ENCODE peak calls at places on chromosomes 7 and 10, in six cellular contexts. One of them, this sample, is unnamed.

GRCh38 chr7:151632750-151633515 is 113.2 kb upstream of the RHEB start:
- DNase-seq in A549: no peak
- DNase-seq in HepG2: no peak
- DNase-seq in K562: no peak
- DNase-seq in GM23338: peak
- DNase-seq in HCT116: no peak
- DNase-seq in this sample: peak

GRCh38 chr10:27646194-27646593 is 99.4 kb downstream of the MKX start:
- DNase-seq in A549: no peak
- DNase-seq in K562: no peak
- DNase-seq in HepG2: no peak
- DNase-seq in HCT116: no peak
- DNase-seq in GM23338: no peak
- DNase-seq in this sample: no peak

GRCh38 chr7:100728196-100728595 is 5.2 kb upstream of the ZAN start:
- DNase-seq in HepG2: no peak
- DNase-seq in GM23338: no peak
- DNase-seq in A549: no peak
- DNase-seq in K562: no peak
- DNase-seq in HCT116: no peak
- DNase-seq in this sample: no peak

GRCh38 chr7:157625973-157626790 is 289.4 kb downstream of the DNAJB6 start:
- DNase-seq in HCT116: no peak
- DNase-seq in K562: no peak
- DNase-seq in HepG2: no peak
- DNase-seq in GM23338: no peak
- DNase-seq in A549: no peak
- DNase-seq in this sample: peak

GRCh38 chr10:68604441-68604840 is 44.3 kb downstream of the TET1 start:
- DNase-seq in HCT116: no peak
- DNase-seq in GM23338: peak
- DNase-seq in A549: no peak
- DNase-seq in HepG2: no peak
- DNase-seq in K562: no peak
- DNase-seq in this sample: no peak

GRCh38 chr7:28802450-28802849 is 155.7 kb downstream of the TRIL start:
- DNase-seq in HepG2: no peak
- DNase-seq in K562: no peak
- DNase-seq in GM23338: no peak
- DNase-seq in HCT116: no peak
- DNase-seq in A549: no peak
- DNase-seq in this sample: no peak

GRCh38 chr10:133467286-133467911 is 13.7 kb downstream of the SCART1 start:
- DNase-seq in GM23338: no peak
- DNase-seq in K562: peak
- DNase-seq in A549: no peak
- DNase-seq in HCT116: no peak
- DNase-seq in HepG2: no peak
- DNase-seq in this sample: no peak

GRCh38 chr7:1659696-1660095 is 10.4 kb upstream of the ELFN1 start:
- DNase-seq in A549: no peak
- DNase-seq in GM23338: no peak
- DNase-seq in HepG2: no peak
- DNase-seq in HCT116: no peak
- DNase-seq in K562: no peak
- DNase-seq in this sample: no peak

GRCh38 chr7:87875151-87876039 is 765 bp downstream of the SLC25A40 start:
- DNase-seq in K562: peak
- DNase-seq in HepG2: peak
- DNase-seq in HCT116: no peak
- DNase-seq in GM23338: peak
- DNase-seq in A549: no peak
- DNase-seq in this sample: no peak

GRCh38 chr10:5963591-5963990 is 13.8 kb downstream of the IL15RA start:
- DNase-seq in HCT116: no peak
- DNase-seq in HepG2: no peak
- DNase-seq in A549: no peak
- DNase-seq in K562: no peak
- DNase-seq in GM23338: no peak
- DNase-seq in this sample: no peak

GRCh38 chr10:59376817-59377340 is 14.5 kb upstream of the FAM13C start:
- DNase-seq in GM23338: no peak
- DNase-seq in HCT116: no peak
- DNase-seq in A549: no peak
- DNase-seq in K562: no peak
- DNase-seq in HepG2: no peak
- DNase-seq in this sample: no peak

GRCh38 chr10:57008189-57008588 is 647.1 kb upstream of the ZWINT start:
- DNase-seq in HepG2: no peak
- DNase-seq in A549: no peak
- DNase-seq in K562: no peak
- DNase-seq in HCT116: no peak
- DNase-seq in GM23338: no peak
- DNase-seq in this sample: no peak

GRCh38 chr7:122651451-122651850 is 47.5 kb downstream of the RNF133 start:
- DNase-seq in A549: no peak
- DNase-seq in HCT116: no peak
- DNase-seq in GM23338: no peak
- DNase-seq in HepG2: no peak
- DNase-seq in K562: no peak
- DNase-seq in this sample: no peak

GRCh38 chr7:111196655-111197054 is 105.7 kb downstream of the LRRN3 start:
- DNase-seq in HCT116: no peak
- DNase-seq in K562: no peak
- DNase-seq in HepG2: no peak
- DNase-seq in A549: no peak
- DNase-seq in GM23338: no peak
- DNase-seq in this sample: no peak

DNA sequence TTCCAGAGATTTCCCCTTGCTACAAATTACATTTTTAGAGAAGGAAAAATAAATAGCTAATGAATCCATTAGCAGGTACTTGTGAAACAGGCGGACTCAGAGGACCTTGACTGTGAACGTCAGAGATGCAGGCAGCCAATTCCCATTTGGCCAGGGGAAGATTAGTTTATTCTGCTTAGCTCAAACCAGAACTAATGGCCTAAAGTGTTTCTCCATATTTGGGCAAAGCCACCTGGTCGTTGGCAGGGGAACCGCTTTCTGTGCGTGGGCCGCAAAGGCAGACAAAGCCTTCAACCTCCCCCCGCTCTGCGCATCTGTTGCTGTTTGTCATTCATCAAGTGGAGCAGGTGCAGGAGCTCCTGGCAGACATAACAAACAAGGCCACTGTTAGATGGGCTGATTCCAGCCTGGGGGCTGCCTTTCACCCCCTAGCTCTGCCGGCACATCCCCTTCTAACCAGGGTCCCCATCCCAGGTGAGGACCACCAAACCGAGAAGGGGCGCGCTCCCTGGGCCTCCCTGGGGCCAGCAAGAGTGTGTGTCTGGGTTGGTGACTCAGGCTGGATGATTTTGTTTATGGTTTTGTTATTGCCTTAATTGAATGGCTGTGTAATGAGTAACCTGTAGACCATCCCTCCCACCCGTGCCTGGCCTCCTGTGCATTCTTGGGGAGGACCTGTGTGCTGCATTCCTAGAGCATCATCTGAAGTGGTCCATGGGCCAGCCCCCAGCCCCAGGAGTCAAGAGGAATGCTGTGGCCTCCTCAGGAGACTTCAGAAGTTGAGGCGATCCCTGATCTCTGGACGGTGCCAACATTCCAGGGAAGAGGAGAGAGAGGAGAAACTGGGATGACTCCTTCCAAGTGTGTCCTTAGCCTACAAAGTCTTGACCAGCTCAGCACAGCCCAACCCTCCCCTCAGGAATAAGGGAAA is 14.5 kb upstream of the CPA1 start:
- DNase-seq in K562: no peak
- DNase-seq in A549: no peak
- DNase-seq in GM23338: peak
- DNase-seq in HCT116: no peak
- DNase-seq in HepG2: no peak
- DNase-seq in this sample: no peak
- TF ChIP-seq REST in K562: no peak
- TF ChIP-seq REST in A549: no peak
- TF ChIP-seq REST in GM23338: no peak
- TF ChIP-seq REST in HCT116: no peak
- TF ChIP-seq REST in HepG2: no peak
- TF ChIP-seq REST in this sample: no peak

GRCh38 chr10:113183543-113183942 is 233.5 kb downstream of the TCF7L2 start:
- DNase-seq in HCT116: no peak
- DNase-seq in A549: no peak
- DNase-seq in GM23338: no peak
- DNase-seq in K562: no peak
- DNase-seq in HepG2: no peak
- DNase-seq in this sample: no peak
- TF ChIP-seq REST in HCT116: no peak
- TF ChIP-seq REST in A549: no peak
- TF ChIP-seq REST in GM23338: no peak
- TF ChIP-seq REST in K562: no peak
- TF ChIP-seq REST in HepG2: no peak
- TF ChIP-seq REST in this sample: no peak

GRCh38 chr7:75573477-75574019 is 81.4 kb downstream of the SPDYE5 start:
- DNase-seq in HepG2: no peak
- DNase-seq in GM23338: no peak
- DNase-seq in A549: no peak
- DNase-seq in K562: no peak
- DNase-seq in HCT116: no peak
- DNase-seq in this sample: no peak

GRCh38 chr7:75572396-75572795 is 80.3 kb downstream of the SPDYE5 start:
- DNase-seq in GM23338: no peak
- DNase-seq in HepG2: no peak
- DNase-seq in A549: no peak
- DNase-seq in K562: no peak
- DNase-seq in HCT116: no peak
- DNase-seq in this sample: no peak

GRCh38 chr7:75572814-75573213 is 80.7 kb downstream of the SPDYE5 start:
- DNase-seq in GM23338: no peak
- DNase-seq in HepG2: no peak
- DNase-seq in K562: no peak
- DNase-seq in A549: no peak
- DNase-seq in HCT116: no peak
- DNase-seq in this sample: no peak

GRCh38 chr7:75578081-75578480 is 86.0 kb downstream of the SPDYE5 start:
- DNase-seq in GM23338: no peak
- DNase-seq in HepG2: no peak
- DNase-seq in HCT116: no peak
- DNase-seq in A549: no peak
- DNase-seq in K562: no peak
- DNase-seq in this sample: no peak

DNA sequence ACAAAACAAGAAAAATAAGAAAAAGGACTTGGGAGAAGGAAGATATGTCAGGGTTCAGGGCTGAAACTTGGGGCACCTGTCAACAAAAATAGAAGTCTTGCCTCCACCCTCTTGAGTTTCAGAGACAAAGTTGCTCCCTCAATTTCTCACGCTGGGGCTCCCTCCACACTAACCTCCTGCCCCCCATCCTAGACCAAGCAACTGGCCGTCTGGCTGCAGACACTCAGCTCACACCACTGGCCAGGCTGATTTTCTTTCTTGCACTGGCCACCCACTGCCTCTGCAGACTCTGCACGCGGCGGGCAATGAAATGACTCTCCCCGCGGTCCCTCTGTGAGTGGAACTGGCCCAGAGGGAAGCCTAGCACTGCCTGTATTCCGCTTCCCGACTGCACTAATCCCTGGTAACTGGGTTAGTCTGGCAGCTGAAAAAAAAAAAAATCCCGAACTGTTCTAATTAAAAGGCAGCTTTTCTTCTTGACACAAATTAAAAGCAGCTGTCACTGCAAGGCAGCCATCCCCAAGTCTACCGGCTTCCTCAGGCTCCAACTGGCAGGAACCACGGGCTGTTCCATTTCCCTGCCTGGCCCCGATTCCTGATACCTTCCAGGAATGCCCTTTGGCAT is 83.5 kb downstream of the SPDYE5 start:
- DNase-seq in HCT116: no peak
- DNase-seq in HepG2: no peak
- DNase-seq in GM23338: no peak
- DNase-seq in K562: no peak
- DNase-seq in A549: no peak
- DNase-seq in this sample: no peak
- TF ChIP-seq REST in HCT116: no peak
- TF ChIP-seq REST in HepG2: no peak
- TF ChIP-seq REST in GM23338: no peak
- TF ChIP-seq REST in K562: no peak
- TF ChIP-seq REST in A549: no peak
- TF ChIP-seq REST in this sample: no peak

GRCh38 chr7:80499350-80499955 is 12.4 kb downstream of the GNAT3 start:
- DNase-seq in GM23338: peak
- DNase-seq in HCT116: peak
- DNase-seq in HepG2: peak
- DNase-seq in K562: no peak
- DNase-seq in A549: no peak
- DNase-seq in this sample: no peak

GRCh38 chr7:80500325-80500724 is 11.5 kb downstream of the GNAT3 start:
- DNase-seq in K562: no peak
- DNase-seq in HepG2: no peak
- DNase-seq in A549: no peak
- DNase-seq in HCT116: no peak
- DNase-seq in GM23338: no peak
- DNase-seq in this sample: no peak

GRCh38 chr7:80496586-80496985 is 15.3 kb downstream of the GNAT3 start:
- DNase-seq in HepG2: no peak
- DNase-seq in HCT116: no peak
- DNase-seq in GM23338: no peak
- DNase-seq in A549: no peak
- DNase-seq in K562: no peak
- DNase-seq in this sample: no peak

GRCh38 chr7:80493121-80493849 is 18.6 kb downstream of the GNAT3 start:
- DNase-seq in K562: no peak
- DNase-seq in GM23338: no peak
- DNase-seq in A549: no peak
- DNase-seq in HepG2: no peak
- DNase-seq in HCT116: no peak
- DNase-seq in this sample: no peak

DNA sequence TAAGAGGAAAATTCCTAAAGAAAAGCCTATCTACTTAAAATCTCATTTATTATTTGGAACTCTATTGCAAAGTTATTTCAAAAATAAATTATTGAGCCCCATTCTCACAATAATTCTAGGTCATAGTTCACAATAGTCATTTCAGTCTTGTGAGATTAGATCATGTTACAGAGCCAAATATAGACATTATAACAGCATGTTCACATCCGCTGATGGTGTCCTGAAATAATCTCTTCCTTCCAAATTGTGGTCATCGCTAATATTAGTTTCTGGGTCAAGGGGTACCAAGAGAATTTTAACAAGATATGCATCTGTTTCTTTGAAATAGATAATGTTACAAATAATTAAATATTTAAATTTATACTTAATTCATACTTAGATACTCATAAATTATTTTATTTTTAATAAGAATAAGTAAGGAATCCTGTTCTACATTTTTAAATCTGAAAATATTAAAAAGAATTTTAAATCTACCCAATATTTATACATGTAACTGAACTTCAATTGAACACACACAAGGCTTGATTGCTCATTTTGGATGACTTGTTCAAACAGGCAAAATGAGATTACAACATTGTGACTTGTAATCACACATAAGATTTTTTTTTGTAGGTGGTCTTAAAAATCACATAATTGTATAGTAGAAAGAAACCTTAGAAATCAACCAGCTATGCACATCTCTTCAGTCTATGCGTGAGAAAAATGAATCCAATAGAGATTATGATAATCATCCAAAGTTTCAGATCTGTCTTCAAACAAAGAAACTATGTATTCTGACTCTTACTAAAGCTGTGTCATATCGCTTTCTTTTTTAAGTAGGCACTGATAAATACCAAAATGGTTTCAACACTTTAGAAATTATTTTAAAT is 13.1 kb downstream of the GNAT3 start:
- DNase-seq in HCT116: peak
- DNase-seq in A549: no peak
- DNase-seq in K562: no peak
- DNase-seq in HepG2: no peak
- DNase-seq in GM23338: no peak
- DNase-seq in this sample: no peak
- TF ChIP-seq REST in HCT116: no peak
- TF ChIP-seq REST in A549: no peak
- TF ChIP-seq REST in K562: no peak
- TF ChIP-seq REST in HepG2: no peak
- TF ChIP-seq REST in GM23338: no peak
- TF ChIP-seq REST in this sample: no peak

This sample was measured in HL-60.